ENCODE peak calls at places on chromosome 22, in eight cellular contexts. One of them, this sample, is unnamed.
A peak's percentile ranks its signal among the peaks of the same experiment; 100 is the strongest.

GRCh38 chr22:31496735-31497146 is 405 bp downstream of the SFI1 start:
- DNase-seq in NCI-H446 treated with DMSO at 0.1 percent for 48 hours: no peak
- DNase-seq in activated T-helper 9 cell treated with anti-CD3 and anti-CD28 coated beads, Interleukin-2, amount 50 U/mL, for 16 hours: peak; percentile 22
- DNase-seq in endodermal cell: no peak
- DNase-seq in ovary: no peak
- DNase-seq in midbrain: no peak
- DNase-seq in nucleus accumbens: no peak
- DNase-seq in Calu3: no peak
- DNase-seq in this sample: peak; percentile 30

GRCh38 chr22:31036671-31037550 is 44.2 kb upstream of the SMTN start:
- DNase-seq in NCI-H446 treated with DMSO at 0.1 percent for 48 hours: peak; percentile 13
- DNase-seq in activated T-helper 9 cell treated with anti-CD3 and anti-CD28 coated beads, Interleukin-2, amount 50 U/mL, for 16 hours: no peak
- DNase-seq in endodermal cell: no peak
- DNase-seq in ovary: peak; percentile 31
- DNase-seq in midbrain: no peak
- DNase-seq in nucleus accumbens: no peak
- DNase-seq in Calu3: peak; percentile 30
- DNase-seq in this sample: peak; percentile 31

GRCh38 chr22:24432059-24432853 is 4.9 kb downstream of the ADORA2A start:
- DNase-seq in NCI-H446 treated with DMSO at 0.1 percent for 48 hours: peak; percentile 89
- DNase-seq in activated T-helper 9 cell treated with anti-CD3 and anti-CD28 coated beads, Interleukin-2, amount 50 U/mL, for 16 hours: no peak
- DNase-seq in endodermal cell: no peak
- DNase-seq in ovary: peak; percentile 69
- DNase-seq in midbrain: peak; percentile 42
- DNase-seq in nucleus accumbens: no peak
- DNase-seq in Calu3: peak; percentile 62
- DNase-seq in this sample: peak; percentile 8

GRCh38 chr22:40434745-40435144 is 64.4 kb downstream of the SGSM3 start:
- DNase-seq in NCI-H446 treated with DMSO at 0.1 percent for 48 hours: no peak
- DNase-seq in activated T-helper 9 cell treated with anti-CD3 and anti-CD28 coated beads, Interleukin-2, amount 50 U/mL, for 16 hours: no peak
- DNase-seq in endodermal cell: no peak
- DNase-seq in ovary: no peak
- DNase-seq in midbrain: no peak
- DNase-seq in nucleus accumbens: no peak
- DNase-seq in Calu3: no peak
- DNase-seq in this sample: no peak

GRCh38 chr22:28032896-28033295 is 113.8 kb upstream of the PITPNB start:
- DNase-seq in NCI-H446 treated with DMSO at 0.1 percent for 48 hours: no peak
- DNase-seq in activated T-helper 9 cell treated with anti-CD3 and anti-CD28 coated beads, Interleukin-2, amount 50 U/mL, for 16 hours: no peak
- DNase-seq in endodermal cell: peak; percentile 39
- DNase-seq in ovary: no peak
- DNase-seq in midbrain: no peak
- DNase-seq in nucleus accumbens: no peak
- DNase-seq in Calu3: no peak
- DNase-seq in this sample: no peak

GRCh38 chr22:45709866-45710265 is 38.2 kb downstream of the ATXN10 start:
- DNase-seq in NCI-H446 treated with DMSO at 0.1 percent for 48 hours: no peak
- DNase-seq in activated T-helper 9 cell treated with anti-CD3 and anti-CD28 coated beads, Interleukin-2, amount 50 U/mL, for 16 hours: no peak
- DNase-seq in endodermal cell: no peak
- DNase-seq in ovary: no peak
- DNase-seq in midbrain: no peak
- DNase-seq in nucleus accumbens: no peak
- DNase-seq in Calu3: no peak
- DNase-seq in this sample: no peak

GRCh38 chr22:38069372-38070249 is 12.4 kb downstream of the PICK1 start:
- DNase-seq in NCI-H446 treated with DMSO at 0.1 percent for 48 hours: no peak
- DNase-seq in activated T-helper 9 cell treated with anti-CD3 and anti-CD28 coated beads, Interleukin-2, amount 50 U/mL, for 16 hours: no peak
- DNase-seq in endodermal cell: peak; percentile 77
- DNase-seq in ovary: peak; percentile 48
- DNase-seq in midbrain: peak; percentile 70
- DNase-seq in nucleus accumbens: peak; percentile 56
- DNase-seq in Calu3: no peak
- DNase-seq in this sample: no peak

GRCh38 chr22:49672013-49672516 is 155.6 kb downstream of the BRD1 start:
- DNase-seq in NCI-H446 treated with DMSO at 0.1 percent for 48 hours: no peak
- DNase-seq in activated T-helper 9 cell treated with anti-CD3 and anti-CD28 coated beads, Interleukin-2, amount 50 U/mL, for 16 hours: no peak
- DNase-seq in endodermal cell: no peak
- DNase-seq in ovary: no peak
- DNase-seq in midbrain: no peak
- DNase-seq in nucleus accumbens: no peak
- DNase-seq in Calu3: no peak
- DNase-seq in this sample: no peak

GRCh38 chr22:40484906-40485660 is 114.7 kb downstream of the SGSM3 start:
- DNase-seq in NCI-H446 treated with DMSO at 0.1 percent for 48 hours: no peak
- DNase-seq in activated T-helper 9 cell treated with anti-CD3 and anti-CD28 coated beads, Interleukin-2, amount 50 U/mL, for 16 hours: no peak
- DNase-seq in endodermal cell: no peak
- DNase-seq in ovary: no peak
- DNase-seq in midbrain: no peak
- DNase-seq in nucleus accumbens: no peak
- DNase-seq in Calu3: no peak
- DNase-seq in this sample: no peak

GRCh38 chr22:27801197-27801615 is 350 bp downstream of the MN1 start:
- DNase-seq in NCI-H446 treated with DMSO at 0.1 percent for 48 hours: no peak
- DNase-seq in activated T-helper 9 cell treated with anti-CD3 and anti-CD28 coated beads, Interleukin-2, amount 50 U/mL, for 16 hours: no peak
- DNase-seq in endodermal cell: peak; percentile 84
- DNase-seq in ovary: peak; percentile 65
- DNase-seq in midbrain: no peak
- DNase-seq in nucleus accumbens: no peak
- DNase-seq in Calu3: peak; percentile 51
- DNase-seq in this sample: no peak

GRCh38 chr22:44046485-44047141 is 22.5 kb downstream of the PARVB start:
- DNase-seq in NCI-H446 treated with DMSO at 0.1 percent for 48 hours: no peak
- DNase-seq in activated T-helper 9 cell treated with anti-CD3 and anti-CD28 coated beads, Interleukin-2, amount 50 U/mL, for 16 hours: no peak
- DNase-seq in endodermal cell: peak; percentile 74
- DNase-seq in ovary: no peak
- DNase-seq in midbrain: no peak
- DNase-seq in nucleus accumbens: no peak
- DNase-seq in Calu3: no peak
- DNase-seq in this sample: no peak

GRCh38 chr22:20569059-20570058 is 61.9 kb downstream of the MED15 start:
- DNase-seq in NCI-H446 treated with DMSO at 0.1 percent for 48 hours: no peak
- DNase-seq in activated T-helper 9 cell treated with anti-CD3 and anti-CD28 coated beads, Interleukin-2, amount 50 U/mL, for 16 hours: peak; percentile 58
- DNase-seq in endodermal cell: no peak
- DNase-seq in ovary: peak; percentile 70
- DNase-seq in midbrain: no peak
- DNase-seq in nucleus accumbens: no peak
- DNase-seq in Calu3: peak; percentile 83
- DNase-seq in this sample: peak; percentile 84

GRCh38 chr22:34319346-34319745 is 399.1 kb upstream of the LARGE1 start:
- DNase-seq in NCI-H446 treated with DMSO at 0.1 percent for 48 hours: no peak
- DNase-seq in activated T-helper 9 cell treated with anti-CD3 and anti-CD28 coated beads, Interleukin-2, amount 50 U/mL, for 16 hours: no peak
- DNase-seq in endodermal cell: no peak
- DNase-seq in ovary: no peak
- DNase-seq in midbrain: no peak
- DNase-seq in nucleus accumbens: no peak
- DNase-seq in Calu3: no peak
- DNase-seq in this sample: no peak

GRCh38 chr22:35987487-35987886 is 41.1 kb downstream of the RBFOX2 start:
- DNase-seq in NCI-H446 treated with DMSO at 0.1 percent for 48 hours: peak; percentile 42
- DNase-seq in activated T-helper 9 cell treated with anti-CD3 and anti-CD28 coated beads, Interleukin-2, amount 50 U/mL, for 16 hours: no peak
- DNase-seq in endodermal cell: no peak
- DNase-seq in ovary: no peak
- DNase-seq in midbrain: no peak
- DNase-seq in nucleus accumbens: no peak
- DNase-seq in Calu3: no peak
- DNase-seq in this sample: no peak

GRCh38 chr22:49302150-49302460 is 525.6 kb downstream of the BRD1 start:
- DNase-seq in NCI-H446 treated with DMSO at 0.1 percent for 48 hours: no peak
- DNase-seq in activated T-helper 9 cell treated with anti-CD3 and anti-CD28 coated beads, Interleukin-2, amount 50 U/mL, for 16 hours: no peak
- DNase-seq in endodermal cell: no peak
- DNase-seq in ovary: no peak
- DNase-seq in midbrain: no peak
- DNase-seq in nucleus accumbens: no peak
- DNase-seq in Calu3: no peak
- DNase-seq in this sample: no peak

GRCh38 chr22:46107753-46108563 is 42.4 kb upstream of the PPARA start:
- DNase-seq in NCI-H446 treated with DMSO at 0.1 percent for 48 hours: no peak
- DNase-seq in activated T-helper 9 cell treated with anti-CD3 and anti-CD28 coated beads, Interleukin-2, amount 50 U/mL, for 16 hours: no peak
- DNase-seq in endodermal cell: no peak
- DNase-seq in ovary: peak; percentile 49
- DNase-seq in midbrain: no peak
- DNase-seq in nucleus accumbens: no peak
- DNase-seq in Calu3: no peak
- DNase-seq in this sample: peak; percentile 34

GRCh38 chr22:47808886-47809620 is 1046.6 kb downstream of the TBC1D22A start:
- DNase-seq in NCI-H446 treated with DMSO at 0.1 percent for 48 hours: no peak
- DNase-seq in activated T-helper 9 cell treated with anti-CD3 and anti-CD28 coated beads, Interleukin-2, amount 50 U/mL, for 16 hours: no peak
- DNase-seq in endodermal cell: peak; percentile 17
- DNase-seq in ovary: no peak
- DNase-seq in midbrain: no peak
- DNase-seq in nucleus accumbens: no peak
- DNase-seq in Calu3: no peak
- DNase-seq in this sample: no peak

GRCh38 chr22:37843746-37844089 is 416 bp downstream of the ANKRD54 start:
- DNase-seq in NCI-H446 treated with DMSO at 0.1 percent for 48 hours: no peak
- DNase-seq in activated T-helper 9 cell treated with anti-CD3 and anti-CD28 coated beads, Interleukin-2, amount 50 U/mL, for 16 hours: peak; percentile 34
- DNase-seq in endodermal cell: no peak
- DNase-seq in ovary: peak; percentile 58
- DNase-seq in midbrain: no peak
- DNase-seq in nucleus accumbens: no peak
- DNase-seq in Calu3: peak; percentile 61
- DNase-seq in this sample: peak; percentile 15

GRCh38 chr22:45497746-45498145 is 4.9 kb upstream of the FBLN1 start:
- DNase-seq in NCI-H446 treated with DMSO at 0.1 percent for 48 hours: no peak
- DNase-seq in activated T-helper 9 cell treated with anti-CD3 and anti-CD28 coated beads, Interleukin-2, amount 50 U/mL, for 16 hours: no peak
- DNase-seq in endodermal cell: no peak
- DNase-seq in ovary: no peak
- DNase-seq in midbrain: no peak
- DNase-seq in nucleus accumbens: no peak
- DNase-seq in Calu3: no peak
- DNase-seq in this sample: no peak

GRCh38 chr22:36303874-36304273 is 50.9 kb downstream of the APOL1 start:
- DNase-seq in NCI-H446 treated with DMSO at 0.1 percent for 48 hours: no peak
- DNase-seq in activated T-helper 9 cell treated with anti-CD3 and anti-CD28 coated beads, Interleukin-2, amount 50 U/mL, for 16 hours: no peak
- DNase-seq in endodermal cell: no peak
- DNase-seq in ovary: no peak
- DNase-seq in midbrain: no peak
- DNase-seq in nucleus accumbens: no peak
- DNase-seq in Calu3: peak; percentile 54
- DNase-seq in this sample: peak; percentile 65

GRCh38 chr22:29979645-29980303 is 96.8 kb downstream of the MTMR3 start:
- DNase-seq in NCI-H446 treated with DMSO at 0.1 percent for 48 hours: no peak
- DNase-seq in activated T-helper 9 cell treated with anti-CD3 and anti-CD28 coated beads, Interleukin-2, amount 50 U/mL, for 16 hours: no peak
- DNase-seq in endodermal cell: no peak
- DNase-seq in ovary: no peak
- DNase-seq in midbrain: no peak
- DNase-seq in nucleus accumbens: no peak
- DNase-seq in Calu3: no peak
- DNase-seq in this sample: no peak

GRCh38 chr22:44067033-44067432 is 42.9 kb downstream of the PARVB start:
- DNase-seq in NCI-H446 treated with DMSO at 0.1 percent for 48 hours: no peak
- DNase-seq in activated T-helper 9 cell treated with anti-CD3 and anti-CD28 coated beads, Interleukin-2, amount 50 U/mL, for 16 hours: no peak
- DNase-seq in endodermal cell: no peak
- DNase-seq in ovary: no peak
- DNase-seq in midbrain: no peak
- DNase-seq in nucleus accumbens: no peak
- DNase-seq in Calu3: no peak
- DNase-seq in this sample: no peak

GRCh38 chr22:20573830-20574615 is 66.6 kb downstream of the MED15 start:
- DNase-seq in NCI-H446 treated with DMSO at 0.1 percent for 48 hours: no peak
- DNase-seq in activated T-helper 9 cell treated with anti-CD3 and anti-CD28 coated beads, Interleukin-2, amount 50 U/mL, for 16 hours: no peak
- DNase-seq in endodermal cell: no peak
- DNase-seq in ovary: no peak
- DNase-seq in midbrain: no peak
- DNase-seq in nucleus accumbens: no peak
- DNase-seq in Calu3: no peak
- DNase-seq in this sample: no peak

GRCh38 chr22:36331306-36331911 is 56.4 kb downstream of the MYH9 start:
- DNase-seq in NCI-H446 treated with DMSO at 0.1 percent for 48 hours: peak; percentile 17
- DNase-seq in activated T-helper 9 cell treated with anti-CD3 and anti-CD28 coated beads, Interleukin-2, amount 50 U/mL, for 16 hours: peak; percentile 61
- DNase-seq in endodermal cell: peak; percentile 92
- DNase-seq in ovary: peak; percentile 66
- DNase-seq in midbrain: peak; percentile 29
- DNase-seq in nucleus accumbens: no peak
- DNase-seq in Calu3: peak; percentile 91
- DNase-seq in this sample: peak; percentile 90

GRCh38 chr22:43356881-43357280 is 13.7 kb upstream of the SCUBE1 start:
- DNase-seq in NCI-H446 treated with DMSO at 0.1 percent for 48 hours: no peak
- DNase-seq in activated T-helper 9 cell treated with anti-CD3 and anti-CD28 coated beads, Interleukin-2, amount 50 U/mL, for 16 hours: no peak
- DNase-seq in endodermal cell: peak; percentile 51
- DNase-seq in ovary: no peak
- DNase-seq in midbrain: no peak
- DNase-seq in nucleus accumbens: no peak
- DNase-seq in Calu3: no peak
- DNase-seq in this sample: no peak

GRCh38 chr22:30077279-30077678 is 3.0 kb upstream of the HORMAD2 start:
- DNase-seq in NCI-H446 treated with DMSO at 0.1 percent for 48 hours: no peak
- DNase-seq in activated T-helper 9 cell treated with anti-CD3 and anti-CD28 coated beads, Interleukin-2, amount 50 U/mL, for 16 hours: no peak
- DNase-seq in endodermal cell: no peak
- DNase-seq in ovary: no peak
- DNase-seq in midbrain: no peak
- DNase-seq in nucleus accumbens: no peak
- DNase-seq in Calu3: no peak
- DNase-seq in this sample: no peak

This sample was measured in HT-29.